ENCODE peak calls at places on chromosomes 6 and 20, in eight cellular contexts. One of them, this sample, is unnamed. For H3K4me1, the result is how much of the 10 kb centered on the place peaks cover.

GRCh38 chr6:121260651-121261102 is 73.6 kb downstream of the TBC1D32 start:
- DNase-seq in tibial artery: no peak
- DNase-seq in Panc1: no peak
- DNase-seq in lung: no peak
- DNase-seq in heart right ventricle: peak
- DNase-seq in fibroblast of lung: peak
- DNase-seq in hepatocyte: peak
- DNase-seq in BE2C: peak
- DNase-seq in this sample: no peak

GRCh38 chr6:143536866-143537691 is 25.6 kb upstream of the FUCA2 start:
- DNase-seq in hepatocyte: peak
- DNase-seq in Panc1: peak
- DNase-seq in fibroblast of lung: peak
- DNase-seq in lung: peak
- DNase-seq in heart right ventricle: peak
- DNase-seq in tibial artery: peak
- DNase-seq in BE2C: peak
- DNase-seq in this sample: peak

GRCh38 chr20:19767070-19767469 is 9.0 kb downstream of the RIN2 start:
- DNase-seq in lung: no peak
- DNase-seq in fibroblast of lung: no peak
- DNase-seq in tibial artery: no peak
- DNase-seq in Panc1: no peak
- DNase-seq in BE2C: no peak
- DNase-seq in heart right ventricle: no peak
- DNase-seq in hepatocyte: peak
- DNase-seq in this sample: peak

GRCh38 chr6:79269877-79270276 is 35.4 kb upstream of the HMGN3 start:
- DNase-seq in lung: no peak
- DNase-seq in tibial artery: no peak
- DNase-seq in BE2C: peak
- DNase-seq in fibroblast of lung: peak
- DNase-seq in hepatocyte: peak
- DNase-seq in Panc1: no peak
- DNase-seq in heart right ventricle: peak
- DNase-seq in this sample: no peak

GRCh38 chr6:56984374-56984773 is 29.5 kb downstream of the BEND6 start:
- DNase-seq in lung: no peak
- DNase-seq in hepatocyte: no peak
- DNase-seq in fibroblast of lung: peak
- DNase-seq in Panc1: no peak
- DNase-seq in BE2C: no peak
- DNase-seq in heart right ventricle: no peak
- DNase-seq in tibial artery: no peak
- DNase-seq in this sample: no peak

GRCh38 chr20:9609892-9610502 is 95.6 kb downstream of the LAMP5 start:
- DNase-seq in fibroblast of lung: peak
- DNase-seq in hepatocyte: peak
- DNase-seq in lung: peak
- DNase-seq in Panc1: peak
- DNase-seq in BE2C: peak
- DNase-seq in tibial artery: no peak
- DNase-seq in heart right ventricle: peak
- DNase-seq in this sample: peak

GRCh38 chr6:149984778-149985177 is 21.0 kb downstream of the ULBP1 start:
- DNase-seq in Panc1: no peak
- DNase-seq in hepatocyte: no peak
- DNase-seq in fibroblast of lung: no peak
- DNase-seq in lung: no peak
- DNase-seq in tibial artery: no peak
- DNase-seq in BE2C: no peak
- DNase-seq in heart right ventricle: no peak
- DNase-seq in this sample: no peak

GRCh38 chr6:22756365-22756764 is 187.0 kb downstream of the HDGFL1 start:
- DNase-seq in BE2C: no peak
- DNase-seq in hepatocyte: no peak
- DNase-seq in tibial artery: no peak
- DNase-seq in Panc1: no peak
- DNase-seq in lung: no peak
- DNase-seq in heart right ventricle: no peak
- DNase-seq in fibroblast of lung: peak
- DNase-seq in this sample: no peak

GRCh38 chr20:38520261-38520660 is 47.6 kb downstream of the RALGAPB start:
- DNase-seq in lung: no peak
- DNase-seq in heart right ventricle: no peak
- DNase-seq in fibroblast of lung: no peak
- DNase-seq in Panc1: no peak
- DNase-seq in tibial artery: no peak
- DNase-seq in BE2C: no peak
- DNase-seq in hepatocyte: no peak
- DNase-seq in this sample: no peak

GRCh38 chr20:38685853-38686473 is 38.3 kb upstream of the SLC32A1 start:
- DNase-seq in tibial artery: peak
- DNase-seq in lung: peak
- DNase-seq in heart right ventricle: peak
- DNase-seq in BE2C: no peak
- DNase-seq in fibroblast of lung: peak
- DNase-seq in hepatocyte: peak
- DNase-seq in Panc1: no peak
- DNase-seq in this sample: peak

GRCh38 chr20:38735172-38735571 is 10.9 kb downstream of the SLC32A1 start:
- DNase-seq in heart right ventricle: no peak
- DNase-seq in tibial artery: no peak
- DNase-seq in hepatocyte: no peak
- DNase-seq in lung: no peak
- DNase-seq in BE2C: no peak
- DNase-seq in fibroblast of lung: no peak
- DNase-seq in Panc1: no peak
- DNase-seq in this sample: no peak

GRCh38 chr6:154615483-154616025 is 105.1 kb upstream of the CNKSR3 start:
- DNase-seq in fibroblast of lung: peak
- DNase-seq in heart right ventricle: peak
- DNase-seq in Panc1: peak
- DNase-seq in tibial artery: peak
- DNase-seq in lung: peak
- DNase-seq in BE2C: peak
- DNase-seq in hepatocyte: peak
- DNase-seq in this sample: no peak
- H3K4me1 ChIP-seq in fibroblast of lung: under half
- H3K4me1 ChIP-seq in heart right ventricle: under half
- H3K4me1 ChIP-seq in Panc1: under half
- H3K4me1 ChIP-seq in tibial artery: under half
- H3K4me1 ChIP-seq in lung: under half
- H3K4me1 ChIP-seq in BE2C: under half
- H3K4me1 ChIP-seq in hepatocyte: under half
- H3K4me1 ChIP-seq in this sample: under half

DNA sequence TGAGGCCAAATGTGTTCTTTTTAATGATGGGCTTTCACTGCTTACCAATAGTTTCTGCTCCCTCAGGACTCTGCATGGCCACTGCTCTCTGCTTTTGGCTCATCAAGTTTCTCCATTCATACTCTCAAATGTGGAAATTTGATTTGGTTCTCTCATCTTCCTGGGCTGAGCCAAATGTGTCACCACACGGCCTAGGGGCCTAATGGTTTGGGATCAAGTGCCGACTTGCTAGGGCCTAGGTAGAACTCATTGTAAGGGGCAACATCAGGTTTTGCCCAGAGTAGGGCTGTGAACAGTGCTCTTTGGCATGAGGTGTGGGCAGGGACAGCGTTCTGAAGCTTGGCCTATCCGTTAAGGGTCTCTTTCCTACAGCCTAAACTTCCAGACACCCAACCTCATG is 3.9 kb upstream of the MRPS10 start:
- DNase-seq in fibroblast of lung: no peak
- DNase-seq in hepatocyte: no peak
- DNase-seq in BE2C: no peak
- DNase-seq in heart right ventricle: no peak
- DNase-seq in lung: no peak
- DNase-seq in tibial artery: no peak
- DNase-seq in Panc1: no peak
- DNase-seq in this sample: no peak
- TF ChIP-seq CTCF in fibroblast of lung: no peak
- TF ChIP-seq CTCF in hepatocyte: no peak
- TF ChIP-seq CTCF in BE2C: no peak
- TF ChIP-seq CTCF in heart right ventricle: no peak
- TF ChIP-seq CTCF in lung: no peak
- TF ChIP-seq CTCF in tibial artery: no peak
- TF ChIP-seq CTCF in Panc1: no peak
- TF ChIP-seq CTCF in this sample: no peak

GRCh38 chr6:53930330-53930729 is 135.5 kb downstream of the LRRC1 start:
- DNase-seq in tibial artery: no peak
- DNase-seq in lung: no peak
- DNase-seq in heart right ventricle: no peak
- DNase-seq in BE2C: no peak
- DNase-seq in fibroblast of lung: no peak
- DNase-seq in Panc1: no peak
- DNase-seq in hepatocyte: no peak
- DNase-seq in this sample: no peak

GRCh38 chr6:53926505-53926904 is 131.7 kb downstream of the LRRC1 start:
- DNase-seq in BE2C: no peak
- DNase-seq in heart right ventricle: no peak
- DNase-seq in lung: no peak
- DNase-seq in tibial artery: no peak
- DNase-seq in hepatocyte: no peak
- DNase-seq in Panc1: no peak
- DNase-seq in fibroblast of lung: peak
- DNase-seq in this sample: no peak

GRCh38 chr6:53931086-53931485 is 136.3 kb downstream of the LRRC1 start:
- DNase-seq in tibial artery: no peak
- DNase-seq in heart right ventricle: no peak
- DNase-seq in fibroblast of lung: no peak
- DNase-seq in hepatocyte: no peak
- DNase-seq in Panc1: no peak
- DNase-seq in lung: no peak
- DNase-seq in BE2C: no peak
- DNase-seq in this sample: no peak

GRCh38 chr6:53929340-53930120 is 134.7 kb downstream of the LRRC1 start:
- DNase-seq in hepatocyte: no peak
- DNase-seq in lung: no peak
- DNase-seq in tibial artery: no peak
- DNase-seq in BE2C: no peak
- DNase-seq in fibroblast of lung: no peak
- DNase-seq in heart right ventricle: no peak
- DNase-seq in Panc1: no peak
- DNase-seq in this sample: no peak

GRCh38 chr6:53928641-53929339 is 134.0 kb downstream of the LRRC1 start:
- DNase-seq in tibial artery: no peak
- DNase-seq in BE2C: no peak
- DNase-seq in hepatocyte: no peak
- DNase-seq in Panc1: no peak
- DNase-seq in heart right ventricle: no peak
- DNase-seq in fibroblast of lung: peak
- DNase-seq in lung: no peak
- DNase-seq in this sample: no peak
- H3K4me1 ChIP-seq in tibial artery: under half
- H3K4me1 ChIP-seq in BE2C: under half
- H3K4me1 ChIP-seq in hepatocyte: under half
- H3K4me1 ChIP-seq in Panc1: under half
- H3K4me1 ChIP-seq in heart right ventricle: under half
- H3K4me1 ChIP-seq in fibroblast of lung: under half
- H3K4me1 ChIP-seq in lung: under half
- H3K4me1 ChIP-seq in this sample: under half

GRCh38 chr6:166629628-166630027 is 2.6 kb upstream of the RPS6KA2 start:
- DNase-seq in Panc1: no peak
- DNase-seq in fibroblast of lung: peak
- DNase-seq in lung: no peak
- DNase-seq in heart right ventricle: no peak
- DNase-seq in hepatocyte: no peak
- DNase-seq in tibial artery: no peak
- DNase-seq in BE2C: no peak
- DNase-seq in this sample: no peak

GRCh38 chr6:166627875-166628849 is 1.1 kb upstream of the RPS6KA2 start:
- DNase-seq in lung: peak
- DNase-seq in heart right ventricle: peak
- DNase-seq in BE2C: peak
- DNase-seq in tibial artery: peak
- DNase-seq in Panc1: no peak
- DNase-seq in fibroblast of lung: peak
- DNase-seq in hepatocyte: peak
- DNase-seq in this sample: peak

GRCh38 chr6:166625356-166625755 is 1.7 kb downstream of the RPS6KA2 start:
- DNase-seq in BE2C: no peak
- DNase-seq in Panc1: no peak
- DNase-seq in fibroblast of lung: peak
- DNase-seq in lung: no peak
- DNase-seq in heart right ventricle: no peak
- DNase-seq in hepatocyte: peak
- DNase-seq in tibial artery: no peak
- DNase-seq in this sample: no peak

GRCh38 chr6:166626177-166627038 is 643 bp downstream of the RPS6KA2 start:
- DNase-seq in lung: peak
- DNase-seq in hepatocyte: peak
- DNase-seq in tibial artery: no peak
- DNase-seq in Panc1: no peak
- DNase-seq in BE2C: peak
- DNase-seq in fibroblast of lung: peak
- DNase-seq in heart right ventricle: no peak
- DNase-seq in this sample: peak

GRCh38 chr6:166627039-166627874 is at the start of gene RPS6KA2:
- DNase-seq in Panc1: peak
- DNase-seq in lung: peak
- DNase-seq in hepatocyte: peak
- DNase-seq in BE2C: peak
- DNase-seq in heart right ventricle: peak
- DNase-seq in fibroblast of lung: peak
- DNase-seq in tibial artery: peak
- DNase-seq in this sample: peak
- TF ChIP-seq CTCF in Panc1: no peak
- TF ChIP-seq CTCF in lung: no peak
- TF ChIP-seq CTCF in hepatocyte: no peak
- TF ChIP-seq CTCF in BE2C: no peak
- TF ChIP-seq CTCF in heart right ventricle: peak
- TF ChIP-seq CTCF in fibroblast of lung: no peak
- TF ChIP-seq CTCF in tibial artery: no peak
- TF ChIP-seq CTCF in this sample: no peak

DNA sequence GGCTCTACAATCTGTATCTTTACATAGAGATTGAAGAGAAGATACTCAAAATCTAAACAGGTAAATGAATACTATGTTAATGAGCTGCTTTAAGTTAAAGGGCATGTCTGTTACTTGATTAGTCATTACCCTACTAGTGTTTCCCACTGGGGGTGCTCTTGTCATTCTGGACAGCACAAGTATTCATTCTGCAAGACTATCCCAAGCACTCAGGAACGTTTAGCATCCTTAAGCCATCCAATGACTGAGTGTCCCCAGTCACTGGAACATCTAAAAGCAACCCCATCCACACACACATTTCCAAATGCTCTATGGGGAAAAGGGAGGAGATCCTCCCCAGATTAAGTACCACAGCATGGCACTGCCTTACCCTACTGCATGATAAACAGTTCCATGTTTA is 25.7 kb downstream of the EZR start:
- DNase-seq in tibial artery: no peak
- DNase-seq in fibroblast of lung: peak
- DNase-seq in Panc1: peak
- DNase-seq in hepatocyte: peak
- DNase-seq in heart right ventricle: no peak
- DNase-seq in lung: no peak
- DNase-seq in BE2C: no peak
- DNase-seq in this sample: peak
- H3K4me1 ChIP-seq in tibial artery: under half
- H3K4me1 ChIP-seq in fibroblast of lung: under half
- H3K4me1 ChIP-seq in Panc1: under half
- H3K4me1 ChIP-seq in hepatocyte: under half
- H3K4me1 ChIP-seq in heart right ventricle: under half
- H3K4me1 ChIP-seq in lung: under half
- H3K4me1 ChIP-seq in BE2C: under half
- H3K4me1 ChIP-seq in this sample: under half

GRCh38 chr6:20564269-20564668 is 30.0 kb downstream of the CDKAL1 start:
- DNase-seq in lung: no peak
- DNase-seq in fibroblast of lung: no peak
- DNase-seq in Panc1: no peak
- DNase-seq in BE2C: no peak
- DNase-seq in heart right ventricle: no peak
- DNase-seq in hepatocyte: no peak
- DNase-seq in tibial artery: no peak
- DNase-seq in this sample: no peak
- TF ChIP-seq CTCF in lung: peak
- TF ChIP-seq CTCF in fibroblast of lung: no peak
- TF ChIP-seq CTCF in Panc1: peak
- TF ChIP-seq CTCF in BE2C: peak
- TF ChIP-seq CTCF in heart right ventricle: peak
- TF ChIP-seq CTCF in hepatocyte: peak
- TF ChIP-seq CTCF in tibial artery: peak
- TF ChIP-seq CTCF in this sample: peak